ENCODE peak calls at places on chromosomes 7 and 10, in nine cellular contexts. N is CD4-positive, CD25-positive, alpha-beta regulatory T cell; L is small intestine; Y is MM.1S; Z is heart right ventricle; A is IMR-90; H is right atrium auricular region; P is fibroblast of mammary gland; E is fibroblast of the aortic adventitia. J is an unnamed sample.
A peak's percentile ranks its signal among the peaks of the same experiment; 100 is the strongest.

GRCh38 chr7:101678713-101679112 is 49.6 kb upstream of the MYL10 start:
- DNase-seq in L (no peak), Z (no peak), A (peak; percentile 50), H (no peak), E (peak; percentile 52), P (peak; percentile 78), Y (no peak), N (no peak), J (no peak)

GRCh38 chr7:31027161-31027965 is 24.7 kb upstream of the ADCYAP1R1 start:
- DNase-seq in N (no peak), P (peak; percentile 10), L (no peak), Y (no peak), A (no peak), H (no peak), E (peak; percentile 7), Z (peak; percentile 32), J (no peak)

GRCh38 chr10:12279281-12279680 is 70.1 kb upstream of the CAMK1D start:
- DNase-seq in H (no peak), Z (no peak), N (no peak), A (peak; percentile 60), L (no peak), E (no peak), P (peak; percentile 84), Y (no peak), J (no peak)

GRCh38 chr7:158150234-158150633 is 437.4 kb downstream of the PTPRN2 start:
- DNase-seq in A (no peak), L (no peak), Z (no peak), E (no peak), Y (no peak), N (no peak), P (no peak), H (no peak), J (no peak)

GRCh38 chr10:71548494-71548846 is 151.8 kb downstream of the CDH23 start:
- DNase-seq in A (peak; percentile 0), L (peak; percentile 5), P (peak; percentile 18), E (no peak), H (no peak), Y (peak; percentile 24), Z (no peak), N (no peak), J (no peak)

GRCh38 chr7:114375914-114376313 is 38.7 kb upstream of the FOXP2 start:
- DNase-seq in N (no peak), H (no peak), A (no peak), P (no peak), L (no peak), E (peak; percentile 16), Z (no peak), Y (no peak), J (no peak)

GRCh38 chr7:44067064-44067951 is 1.9 kb upstream of the PGAM2 start:
- DNase-seq in P (no peak), Y (no peak), E (no peak), H (no peak), A (no peak), L (no peak), N (no peak), Z (no peak), J (no peak)

GRCh38 chr7:145957160-145957890 is 159.3 kb upstream of the CNTNAP2 start:
- DNase-seq in H (no peak), Z (no peak), A (no peak), Y (peak; percentile 52), N (no peak), P (no peak), L (no peak), E (no peak), J (no peak)

GRCh38 chr10:92242910-92243671 is 47.8 kb downstream of the CPEB3 start:
- DNase-seq in N (no peak), P (peak; percentile 33), A (peak; percentile 64), Y (no peak), L (peak; percentile 84), Z (peak; percentile 36), E (peak; percentile 5), H (peak; percentile 69), J (peak; percentile 75)

GRCh38 chr10:92241501-92241900 is 49.4 kb downstream of the CPEB3 start:
- DNase-seq in Y (no peak), H (no peak), Z (no peak), N (no peak), A (no peak), P (no peak), E (no peak), L (no peak), J (no peak)

GRCh38 chr10:92240289-92241157 is 50.4 kb downstream of the CPEB3 start:
- DNase-seq in H (peak; percentile 76), L (peak; percentile 88), N (peak; percentile 5), Z (no peak), Y (peak; percentile 85), E (peak; percentile 73), A (peak; percentile 70), P (peak; percentile 64), J (peak; percentile 75)

GRCh38 chr10:92241158-92241500 is 49.7 kb downstream of the CPEB3 start:
- DNase-seq in A (peak; percentile 9), Z (peak; percentile 28), E (no peak), H (no peak), L (peak; percentile 48), P (no peak), N (no peak), Y (peak; percentile 62), J (no peak)

DNA sequence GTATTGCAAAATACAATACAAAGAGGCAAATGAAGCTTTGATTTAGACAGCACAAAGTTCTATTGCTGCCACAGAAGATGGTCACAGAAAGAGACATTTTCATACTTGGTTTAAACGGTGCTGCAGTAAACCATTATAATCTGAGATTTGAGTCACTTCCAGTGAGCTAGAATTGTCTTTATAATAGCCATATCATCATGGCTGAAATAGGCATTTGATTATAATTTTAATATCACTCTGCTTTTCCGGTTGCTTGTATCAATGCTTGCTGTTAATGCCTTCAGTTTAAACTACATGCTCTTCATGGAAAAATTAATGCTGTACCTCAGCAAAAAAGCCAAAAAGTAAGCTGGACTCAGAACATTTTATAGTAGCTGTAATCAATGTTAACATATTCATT is 48.5 kb downstream of the CPEB3 start:
- DNase-seq in L (no peak), H (no peak), Z (no peak), P (no peak), Y (no peak), N (no peak), E (no peak), A (no peak), J (no peak)
- H3K4me3 ChIP-seq in L (no peak overlapping the region), H (peak overlapping the region; percentile 73), Z (peak overlapping the region; percentile 80), P (no peak overlapping the region), Y (no peak overlapping the region), N (no peak overlapping the region), E (no peak overlapping the region), A (no peak overlapping the region), J (peak overlapping the region; percentile 47)

GRCh38 chr10:131977323-131978096 is 4.2 kb downstream of the BNIP3 start:
- DNase-seq in L (no peak), E (no peak), H (no peak), P (no peak), Y (no peak), A (no peak), Z (no peak), N (no peak), J (no peak)

GRCh38 chr10:131978366-131978765 is 3.4 kb downstream of the BNIP3 start:
- DNase-seq in Y (no peak), Z (no peak), P (no peak), L (no peak), N (no peak), A (no peak), H (no peak), E (no peak), J (no peak)

GRCh38 chr10:131979821-131980270 is 1.9 kb downstream of the BNIP3 start:
- DNase-seq in L (no peak), E (peak; percentile 21), N (no peak), H (no peak), Z (peak; percentile 66), A (peak; percentile 40), Y (no peak), P (peak; percentile 34), J (no peak)

GRCh38 chr10:131979336-131979735 is 2.4 kb downstream of the BNIP3 start:
- DNase-seq in H (no peak), N (no peak), Z (no peak), P (no peak), A (no peak), L (no peak), E (no peak), Y (no peak), J (no peak)

GRCh38 chr10:131978851-131979250 is 2.9 kb downstream of the BNIP3 start:
- DNase-seq in Z (no peak), Y (no peak), N (no peak), H (no peak), P (no peak), L (no peak), E (no peak), A (no peak), J (no peak)
- H3K4me3 ChIP-seq in Z (no peak overlapping the region), Y (no peak overlapping the region), N (no peak overlapping the region), H (no peak overlapping the region), P (no peak overlapping the region), L (no peak overlapping the region), E (peak overlapping the region; percentile 5), A (peak overlapping the region; percentile 92), J (peak overlapping the region; percentile 69)

DNA sequence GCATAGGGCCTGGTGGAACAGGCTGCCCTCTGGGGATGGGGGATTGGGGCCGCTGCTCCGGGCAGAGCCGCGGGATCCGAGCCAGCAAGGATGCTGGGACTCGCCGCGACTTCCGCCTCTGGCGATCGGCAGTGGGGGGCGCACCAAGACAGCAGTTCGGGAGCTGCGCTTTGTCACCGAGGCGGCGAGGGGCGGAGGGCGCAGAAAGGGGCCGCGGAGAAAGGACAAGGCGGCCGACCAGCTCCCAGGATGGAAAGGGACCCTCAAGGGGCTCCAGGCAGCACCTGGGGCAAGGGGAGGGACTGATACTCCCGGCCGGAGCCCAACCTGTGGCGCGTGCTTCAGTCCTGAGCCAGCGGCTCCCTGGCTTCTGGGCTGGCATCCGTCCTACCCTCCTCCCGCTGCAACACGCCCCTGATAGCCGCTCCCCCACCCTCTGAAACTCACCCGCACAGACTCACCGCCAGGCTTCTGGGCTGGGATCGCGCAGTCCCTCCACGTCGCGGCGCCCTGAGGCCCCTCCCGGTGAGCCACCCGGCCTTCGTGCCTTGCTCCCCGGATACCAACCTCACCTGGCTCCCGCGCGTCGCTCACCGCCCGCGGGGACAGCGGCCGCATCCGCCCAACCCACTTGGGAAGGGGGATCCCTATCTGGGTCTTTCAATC is 7.1 kb upstream of the EVX1 start:
- DNase-seq in P (peak; percentile 28), N (no peak), Z (peak; percentile 41), Y (no peak), H (no peak), L (peak; percentile 25), E (no peak), A (no peak), J (no peak)
- H3K4me3 ChIP-seq in P (peak overlapping the region; percentile 50), N (no peak overlapping the region), Z (peak overlapping the region; percentile 41), Y (peak overlapping the region; percentile 39), H (peak overlapping the region; percentile 45), L (no peak overlapping the region), E (peak overlapping the region; percentile 43), A (peak overlapping the region; percentile 34), J (peak overlapping the region; percentile 55)

GRCh38 chr7:33909755-33910154 is 4.4 kb downstream of the BMPER start:
- DNase-seq in E (peak; percentile 86), P (peak; percentile 58), A (no peak), N (no peak), H (no peak), Z (no peak), L (no peak), Y (no peak), J (no peak)

GRCh38 chr7:33907625-33908024 is 2.3 kb downstream of the BMPER start:
- DNase-seq in A (no peak), E (no peak), N (no peak), Y (no peak), L (no peak), H (no peak), Z (no peak), P (no peak), J (no peak)

GRCh38 chr7:33910756-33911155 is 5.4 kb downstream of the BMPER start:
- DNase-seq in Z (no peak), E (no peak), A (no peak), N (no peak), Y (no peak), L (no peak), H (no peak), P (no peak), J (no peak)

GRCh38 chr7:33906697-33907096 is 1.4 kb downstream of the BMPER start:
- DNase-seq in A (no peak), H (no peak), P (no peak), L (no peak), E (no peak), Z (no peak), N (no peak), Y (no peak), J (no peak)

GRCh38 chr7:33909312-33909711 is 4.0 kb downstream of the BMPER start:
- DNase-seq in Z (no peak), N (no peak), P (peak; percentile 27), E (peak; percentile 39), Y (no peak), L (no peak), H (no peak), A (no peak), J (no peak)
- H3K4me3 ChIP-seq in Z (no peak overlapping the region), N (no peak overlapping the region), P (no peak overlapping the region), E (no peak overlapping the region), Y (no peak overlapping the region), L (no peak overlapping the region), H (no peak overlapping the region), A (no peak overlapping the region), J (no peak overlapping the region)

J was measured in LNCaP clone FGC.